ENCODE peak calls at places on chromosomes 13 and 19, in five cellular contexts. Q is HepG2, C is H1, A is GM12878, E is K562. X is an unnamed sample.

GRCh38 chr19:47274891-47275865 is 493 bp downstream of the INAFM1 start:
- DNase-seq in E (no peak), Q (no peak), A (no peak), C (no peak), X (no peak)

GRCh38 chr19:46955114-46955812 is 64.4 kb upstream of the NPAS1 start:
- DNase-seq in C (no peak), A (no peak), E (peak; percentile 38), Q (peak; percentile 27), X (no peak)

GRCh38 chr19:16013851-16014840 is 62.1 kb upstream of the TPM4 start:
- DNase-seq in A (no peak), E (no peak), C (no peak), Q (no peak), X (no peak)

GRCh38 chr13:58080806-58081205 is 449.3 kb downstream of the PCDH17 start:
- DNase-seq in Q (no peak), A (no peak), C (no peak), E (no peak), X (no peak)

GRCh38 chr19:4139614-4140236 is 13.7 kb upstream of the CREB3L3 start:
- DNase-seq in E (peak; percentile 82), C (peak; percentile 21), A (peak; percentile 48), Q (peak; percentile 58), X (peak; percentile 72)

GRCh38 chr19:37909661-37910199 is 2.7 kb downstream of the SIPA1L3 start:
- DNase-seq in A (no peak), E (no peak), Q (no peak), C (no peak), X (no peak)

GRCh38 chr13:42740753-42741152 is 40.6 kb upstream of the FAM216B start:
- DNase-seq in Q (no peak), C (no peak), A (no peak), E (peak; percentile 5), X (peak; percentile 4)

GRCh38 chr13:40597735-40598365 is 68.6 kb downstream of the FOXO1 start:
- DNase-seq in E (no peak), Q (no peak), C (no peak), A (no peak), X (no peak)

GRCh38 chr13:26502826-26503225 is 54.7 kb upstream of the WASF3 start:
- DNase-seq in A (no peak), Q (no peak), E (no peak), C (no peak), X (no peak)

GRCh38 chr13:22114630-22115311 is 443.9 kb downstream of the FGF9 start:
- DNase-seq in C (no peak), E (no peak), Q (no peak), A (peak; percentile 99), X (no peak)

GRCh38 chr13:23674795-23675640 is 104.8 kb downstream of the TNFRSF19 start:
- DNase-seq in Q (peak; percentile 44), A (no peak), E (no peak), C (no peak), X (peak; percentile 60)

GRCh38 chr19:38514812-38515633 is 81.5 kb downstream of the RYR1 start:
- DNase-seq in E (peak; percentile 84), A (no peak), C (peak; percentile 44), Q (peak; percentile 35), X (peak; percentile 83)

GRCh38 chr19:45809643-45810159 is 5.4 kb downstream of the RSPH6A start:
- DNase-seq in Q (no peak), A (no peak), E (peak; percentile 48), C (no peak), X (no peak)

GRCh38 chr19:5960005-5961001 is 17.6 kb downstream of the RANBP3 start:
- DNase-seq in E (no peak), A (no peak), C (no peak), Q (peak; percentile 61), X (no peak)

GRCh38 chr19:50831026-50831396 is 2.4 kb downstream of the KLK15 start:
- DNase-seq in E (no peak), Q (no peak), C (no peak), A (no peak), X (no peak)

GRCh38 chr19:42251572-42251990 is 3.3 kb downstream of the ERF start:
- DNase-seq in Q (no peak), A (no peak), C (no peak), E (no peak), X (peak; percentile 50)

GRCh38 chr13:98075048-98075447 is 67.8 kb upstream of the FARP1 start:
- DNase-seq in E (no peak), Q (no peak), A (no peak), C (no peak), X (no peak)

GRCh38 chr19:1168877-1169791 is 4.9 kb downstream of the SBNO2 start:
- DNase-seq in Q (peak; percentile 50), C (no peak), A (no peak), E (no peak), X (peak; percentile 73)

GRCh38 chr19:3673506-3674439 is 26.5 kb downstream of the PIP5K1C start:
- DNase-seq in E (no peak), C (no peak), A (no peak), Q (no peak), X (no peak)

GRCh38 chr19:49133621-49134454 is 14.5 kb downstream of the PPFIA3 start:
- DNase-seq in C (no peak), Q (no peak), E (peak; percentile 72), A (no peak), X (peak; percentile 73)

GRCh38 chr13:101452519-101453485 is at the start of gene ITGBL1:
- DNase-seq in E (no peak), C (no peak), Q (no peak), A (no peak), X (no peak)

GRCh38 chr19:43560687-43561086 is 14.6 kb downstream of the XRCC1 start:
- DNase-seq in Q (peak; percentile 19), E (peak; percentile 67), C (no peak), A (no peak), X (peak; percentile 57)

GRCh38 chr13:60562081-60562764 is 165.2 kb downstream of the TDRD3 start:
- DNase-seq in E (no peak), A (no peak), Q (no peak), C (no peak), X (no peak)

GRCh38 chr19:44570984-44571684 is 41.7 kb upstream of the CEACAM20 start:
- DNase-seq in A (no peak), E (peak; percentile 67), Q (peak; percentile 80), C (no peak), X (peak; percentile 86)

GRCh38 chr13:102651392-102651791 is 43.5 kb downstream of the METTL21C start:
- DNase-seq in C (no peak), Q (no peak), A (no peak), E (no peak), X (no peak)
- TF ChIP-seq HDAC2 in C (no peak), Q (no peak), A (no peak), E (no peak), X (no peak)

DNA sequence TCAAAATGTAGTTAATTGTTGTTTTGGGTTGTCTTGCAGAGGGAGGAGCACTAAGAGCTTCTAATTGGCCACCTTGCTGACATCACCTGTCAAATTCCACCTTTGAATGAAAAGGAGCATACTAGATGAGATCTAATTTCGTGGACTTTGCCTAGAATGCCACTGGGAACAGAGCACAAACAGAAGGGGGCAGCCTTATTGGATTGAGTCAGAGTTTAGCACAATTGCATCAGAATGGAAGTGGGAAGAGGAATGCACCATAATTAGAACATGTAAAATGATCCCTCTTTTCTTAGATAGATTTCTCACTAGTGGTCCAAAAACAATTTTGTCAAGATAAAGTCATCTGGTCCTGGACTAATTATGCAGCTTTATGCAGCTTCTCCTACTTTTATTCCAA is 1552.2 kb downstream of the PCDH9 start:
- DNase-seq in E (no peak), Q (no peak), A (no peak), C (no peak), X (no peak)
- TF ChIP-seq CTCF in E (no peak), Q (no peak), A (no peak), C (no peak), X (no peak)

GRCh38 chr13:111245781-111246384 is 74.6 kb upstream of the TEX29 start:
- DNase-seq in Q (no peak), E (no peak), C (no peak), A (no peak), X (no peak)
- TF ChIP-seq HDAC2 in Q (no peak), E (no peak), C (no peak), A (no peak), X (no peak)

DNA sequence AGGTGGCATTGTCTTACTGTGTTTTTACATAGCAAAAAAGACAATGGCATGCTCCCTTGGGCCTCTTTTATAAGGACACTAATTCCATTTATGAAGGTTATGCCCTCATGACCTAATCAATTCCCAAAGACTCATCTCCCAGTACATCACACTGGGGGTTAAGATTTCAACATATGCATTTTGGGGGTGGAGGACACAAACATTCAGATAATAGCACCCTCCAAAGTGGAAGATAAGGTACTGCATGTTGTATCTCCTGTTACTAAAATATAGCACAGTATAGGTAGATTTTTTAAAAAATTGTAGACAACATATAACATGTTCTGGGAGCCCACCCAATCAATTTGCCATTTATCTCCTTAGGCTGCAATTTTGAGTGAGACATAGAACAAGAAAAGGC is 221.2 kb downstream of the LIG4 start:
- DNase-seq in C (no peak), A (no peak), E (peak; percentile 16), Q (no peak), X (no peak)
- TF ChIP-seq CTCF in C (no peak), A (no peak), E (no peak), Q (no peak), X (no peak)

GRCh38 chr13:109431217-109431616 is 355.2 kb downstream of the IRS2 start:
- DNase-seq in A (no peak), Q (no peak), C (no peak), E (no peak), X (no peak)

GRCh38 chr13:109439813-109440212 is 346.6 kb downstream of the IRS2 start:
- DNase-seq in Q (no peak), C (no peak), A (no peak), E (no peak), X (no peak)

GRCh38 chr13:109436055-109436622 is 350.2 kb downstream of the IRS2 start:
- DNase-seq in Q (no peak), C (no peak), E (no peak), A (no peak), X (no peak)

GRCh38 chr13:109436841-109437240 is 349.5 kb downstream of the IRS2 start:
- DNase-seq in E (no peak), A (no peak), C (no peak), Q (no peak), X (no peak)
- TF ChIP-seq HDAC2 in E (no peak), A (no peak), C (no peak), Q (no peak), X (no peak)

GRCh38 chr13:39284801-39285388 is 246.6 kb downstream of the NHLRC3 start:
- DNase-seq in Q (no peak), A (no peak), C (no peak), E (no peak), X (no peak)
- TF ChIP-seq CTCF in Q (no peak), A (no peak), C (peak; percentile 54), E (no peak), X (no peak)